ENCODE peak calls at places on chromosomes 6 and 20, in seven cellular contexts. V, G, Z, U, S, K and L are unnamed samples.

GRCh38 chr20:24673678-24674570 is 204.5 kb downstream of the SYNDIG1 start:
- DNase-seq in V (no peak), G (no peak), Z (no peak), U (no peak), S (peak), K (no peak), L (no peak)

GRCh38 chr6:108619431-108620197 is 58.9 kb downstream of the FOXO3 start:
- DNase-seq in V (no peak), G (no peak), Z (no peak), U (no peak), S (no peak), K (no peak), L (no peak)

GRCh38 chr20:57138198-57138995 is 128.0 kb downstream of the BMP7 start:
- DNase-seq in V (no peak), G (no peak), Z (no peak), U (no peak), S (no peak), K (no peak), L (no peak)

GRCh38 chr20:12827796-12828406 is 180.9 kb upstream of the SPTLC3 start:
- DNase-seq in V (no peak), G (no peak), Z (no peak), U (no peak), S (no peak), K (no peak), L (no peak)

GRCh38 chr6:97437087-97437486 is 154.1 kb upstream of the MMS22L start:
- DNase-seq in V (no peak), G (no peak), Z (peak), U (no peak), S (peak), K (no peak), L (no peak)

GRCh38 chr6:156787569-156788492 is 10.7 kb downstream of the ARID1B start:
- DNase-seq in V (no peak), G (no peak), Z (no peak), U (no peak), S (no peak), K (no peak), L (no peak)

GRCh38 chr20:17622851-17623508 is 53.1 kb downstream of the DSTN start:
- DNase-seq in V (no peak), G (no peak), Z (no peak), U (peak), S (no peak), K (no peak), L (no peak)

GRCh38 chr20:36836591-36837329 is 39.2 kb upstream of the TLDC2 start:
- DNase-seq in V (peak), G (peak), Z (peak), U (no peak), S (peak), K (peak), L (peak)

GRCh38 chr6:167906899-167907298 is 80.2 kb downstream of the AFDN start:
- DNase-seq in V (no peak), G (no peak), Z (peak), U (peak), S (no peak), K (no peak), L (peak)

GRCh38 chr6:123415844-123416468 is 220.8 kb downstream of the TRDN start:
- DNase-seq in V (peak), G (peak), Z (peak), U (peak), S (peak), K (peak), L (no peak)

GRCh38 chr20:49505518-49505917 is 23.1 kb upstream of the KCNB1 start:
- DNase-seq in V (no peak), G (no peak), Z (no peak), U (no peak), S (peak), K (no peak), L (peak)

GRCh38 chr20:20955837-20956236 is 150.3 kb downstream of the LINC00237 start:
- DNase-seq in V (no peak), G (no peak), Z (no peak), U (no peak), S (no peak), K (no peak), L (no peak)

GRCh38 chr6:43471399-43471798 is 6.0 kb upstream of the TJAP1 start:
- DNase-seq in V (no peak), G (no peak), Z (peak), U (no peak), S (no peak), K (no peak), L (no peak)